ENCODE peak calls at places on chromosomes 11 and 22, in nine cellular contexts. E is MM.1S, R is left ventricle myocardium inferior, D is esophagus squamous epithelium, N is OCI-LY7, Z is IMR-90, B is psoas muscle, K is caudate nucleus, V is endothelial cell of umbilical vein. J is an unnamed sample.

GRCh38 chr11:121059605-121060004 is 35.7 kb downstream of the TBCEL start:
- DNase-seq in E (peak; percentile 89), R (no peak), D (no peak), N (no peak), Z (no peak), B (no peak), K (no peak), V (no peak), J (no peak)

GRCh38 chr11:117189191-117189940 is 9.8 kb upstream of the TAGLN start:
- DNase-seq in E (no peak), R (no peak), D (peak; percentile 19), N (peak; percentile 76), Z (no peak), B (no peak), K (no peak), V (no peak), J (no peak)

GRCh38 chr22:39133871-39134270 is 18.6 kb downstream of the CBX7 start:
- DNase-seq in E (no peak), R (no peak), D (no peak), N (no peak), Z (no peak), B (no peak), K (no peak), V (no peak), J (no peak)

GRCh38 chr11:105577645-105578044 is 32.2 kb upstream of the GRIA4 start:
- DNase-seq in E (no peak), R (no peak), D (no peak), N (no peak), Z (peak; percentile 37), B (no peak), K (no peak), V (peak; percentile 29), J (no peak)

GRCh38 chr22:18048441-18048898 is 24.1 kb upstream of the MICAL3 start:
- DNase-seq in E (no peak), R (no peak), D (no peak), N (no peak), Z (peak; percentile 57), B (no peak), K (no peak), V (no peak), J (no peak)

GRCh38 chr22:39181356-39181755 is 28.9 kb upstream of the CBX7 start:
- DNase-seq in E (no peak), R (no peak), D (no peak), N (no peak), Z (no peak), B (no peak), K (no peak), V (no peak), J (no peak)

GRCh38 chr11:47917643-47918369 is 62.6 kb upstream of the PTPRJ start:
- DNase-seq in E (no peak), R (peak; percentile 78), D (peak; percentile 40), N (peak; percentile 69), Z (peak; percentile 98), B (peak; percentile 68), K (no peak), V (peak; percentile 82), J (no peak)

GRCh38 chr11:18540207-18541009 is 13.7 kb upstream of the TSG101 start:
- DNase-seq in E (peak; percentile 45), R (no peak), D (no peak), N (peak; percentile 65), Z (peak; percentile 25), B (no peak), K (no peak), V (peak; percentile 43), J (no peak)

GRCh38 chr22:39559456-39560105 is 11.0 kb upstream of the CACNA1I start:
- DNase-seq in E (no peak), R (no peak), D (no peak), N (peak; percentile 22), Z (no peak), B (no peak), K (no peak), V (no peak), J (no peak)

GRCh38 chr11:72776844-72777754 is 16.7 kb downstream of the STARD10 start:
- DNase-seq in E (no peak), R (peak; percentile 71), D (no peak), N (no peak), Z (no peak), B (no peak), K (peak; percentile 46), V (no peak), J (peak; percentile 15)

GRCh38 chr11:67382481-67383136 is 9.2 kb upstream of the RAD9A start:
- DNase-seq in E (peak; percentile 71), R (peak; percentile 78), D (no peak), N (peak; percentile 88), Z (peak; percentile 69), B (peak; percentile 80), K (no peak), V (peak; percentile 72), J (peak; percentile 68)

GRCh38 chr11:66988238-66988637 is 13.1 kb downstream of the C11orf86 start:
- DNase-seq in E (no peak), R (no peak), D (no peak), N (no peak), Z (no peak), B (no peak), K (no peak), V (no peak), J (no peak)

GRCh38 chr11:3167143-3168119 is 2.3 kb upstream of the OSBPL5 start:
- DNase-seq in E (no peak), R (peak; percentile 13), D (no peak), N (no peak), Z (no peak), B (no peak), K (no peak), V (no peak), J (no peak)

GRCh38 chr22:20777420-20778177 is 3.7 kb downstream of the SERPIND1 start:
- DNase-seq in E (no peak), R (no peak), D (no peak), N (no peak), Z (peak; percentile 94), B (no peak), K (no peak), V (peak; percentile 67), J (no peak)

GRCh38 chr11:3344327-3344726 is 34.6 kb downstream of the ZNF195 start:
- DNase-seq in E (no peak), R (no peak), D (no peak), N (no peak), Z (no peak), B (no peak), K (no peak), V (no peak), J (no peak)

GRCh38 chr11:130725417-130726233 is 190.7 kb downstream of the SNX19 start:
- DNase-seq in E (peak; percentile 4), R (no peak), D (no peak), N (no peak), Z (peak; percentile 44), B (no peak), K (no peak), V (peak; percentile 67), J (no peak)

GRCh38 chr11:35210886-35211546 is 72.0 kb downstream of the CD44 start:
- DNase-seq in E (no peak), R (no peak), D (no peak), N (no peak), Z (no peak), B (no peak), K (no peak), V (no peak), J (no peak)
- H3K27ac ChIP-seq in E (no peak overlapping the region), R (no peak overlapping the region), D (no peak overlapping the region), N (no peak overlapping the region), Z (no peak overlapping the region), B (no peak overlapping the region), K (no peak overlapping the region), V (no peak overlapping the region), J (no peak overlapping the region)

GRCh38 chr22:46106279-46107022 is 43.9 kb upstream of the PPARA start:
- DNase-seq in E (no peak), R (no peak), D (no peak), N (no peak), Z (no peak), B (no peak), K (no peak), V (no peak), J (no peak)
- H3K27ac ChIP-seq in E (no peak overlapping the region), R (peak overlapping the region; percentile 88), D (peak overlapping the region; percentile 91), N (no peak overlapping the region), Z (peak overlapping the region; percentile 47), B (peak overlapping the region; percentile 93), K (peak overlapping the region; percentile 97), V (no peak overlapping the region), J (peak overlapping the region; percentile 93)

DNA sequence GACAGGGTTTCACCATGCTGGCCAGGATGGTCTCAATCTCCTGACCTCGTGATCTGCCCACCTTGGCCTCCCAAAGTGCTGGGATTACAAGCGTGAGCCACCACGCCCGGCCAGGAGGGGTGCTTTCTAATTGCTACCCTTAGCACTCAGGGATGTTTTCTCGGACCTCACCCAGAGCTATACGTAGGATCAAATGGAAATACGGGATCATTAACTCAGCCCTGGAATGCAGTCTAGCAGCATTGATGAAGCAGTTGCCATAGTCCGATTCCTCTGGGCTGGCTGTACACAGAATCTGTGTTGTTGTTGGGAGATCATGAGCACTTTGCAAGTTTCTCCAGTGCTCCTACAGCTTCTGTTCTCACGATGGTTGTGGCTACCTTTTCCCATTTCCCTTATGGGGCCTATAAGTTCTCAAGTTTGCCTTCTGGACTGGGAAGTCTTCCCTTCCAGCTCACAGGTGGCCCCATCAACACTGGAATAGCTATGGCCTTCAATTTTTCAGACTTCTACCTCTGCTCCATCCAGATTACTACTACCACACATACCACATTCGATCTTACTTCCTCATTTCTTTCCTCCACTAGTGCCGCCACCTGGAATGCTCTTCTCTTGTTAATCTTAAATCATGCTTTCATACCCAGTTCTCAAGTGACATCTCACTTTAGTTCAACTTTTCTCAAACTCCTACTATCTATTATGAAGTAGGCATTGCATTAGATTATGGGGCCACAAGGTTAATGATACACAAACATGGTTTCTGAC is 16.1 kb upstream of the PCF11 start:
- DNase-seq in E (no peak), R (no peak), D (no peak), N (peak; percentile 63), Z (no peak), B (no peak), K (no peak), V (no peak), J (no peak)
- H3K27ac ChIP-seq in E (no peak overlapping the region), R (no peak overlapping the region), D (no peak overlapping the region), N (no peak overlapping the region), Z (no peak overlapping the region), B (no peak overlapping the region), K (no peak overlapping the region), V (no peak overlapping the region), J (no peak overlapping the region)

GRCh38 chr22:41523464-41524221 is 20.6 kb downstream of the POLR3H start:
- DNase-seq in E (no peak), R (peak; percentile 55), D (no peak), N (no peak), Z (peak; percentile 89), B (peak; percentile 25), K (no peak), V (no peak), J (no peak)

GRCh38 chr22:41521166-41521565 is 23.1 kb downstream of the POLR3H start:
- DNase-seq in E (no peak), R (no peak), D (no peak), N (no peak), Z (no peak), B (no peak), K (no peak), V (no peak), J (no peak)

GRCh38 chr22:41524283-41524682 is 20.0 kb downstream of the POLR3H start:
- DNase-seq in E (no peak), R (peak; percentile 71), D (no peak), N (no peak), Z (peak; percentile 78), B (peak; percentile 70), K (no peak), V (peak; percentile 29), J (peak; percentile 44)

GRCh38 chr22:41524809-41525449 is 19.3 kb downstream of the POLR3H start:
- DNase-seq in E (no peak), R (no peak), D (no peak), N (no peak), Z (no peak), B (peak; percentile 41), K (peak; percentile 56), V (no peak), J (no peak)

GRCh38 chr22:41522813-41523212 is 21.5 kb downstream of the POLR3H start:
- DNase-seq in E (no peak), R (no peak), D (no peak), N (no peak), Z (no peak), B (no peak), K (no peak), V (no peak), J (no peak)
- H3K27ac ChIP-seq in E (no peak overlapping the region), R (peak overlapping the region; percentile 92), D (peak overlapping the region; percentile 95), N (no peak overlapping the region), Z (peak overlapping the region; percentile 94), B (peak overlapping the region; percentile 72), K (peak overlapping the region; percentile 68), V (no peak overlapping the region), J (peak overlapping the region; percentile 82)

J was measured in substantia nigra.